ENCODE peak calls at places on chromosome 20, in ten cellular contexts. One of them, this sample, is unnamed.

GRCh38 chr20:58017237-58017969 is 211.1 kb downstream of the ANKRD60 start:
- DNase-seq in lung: no peak
- DNase-seq in anterior cingulate cortex: peak
- DNase-seq in foreskin melanocyte: peak
- DNase-seq in central memory CD8-positive, alpha-beta T cell: no peak
- DNase-seq in IMR-90: peak
- DNase-seq in astrocyte of the spinal cord: peak
- DNase-seq in GM04503: peak
- DNase-seq in C1 segment of cervical spinal cord: peak
- DNase-seq in DMS53: no peak
- DNase-seq in this sample: peak

GRCh38 chr20:50762435-50763201 is 31.2 kb downstream of the PARD6B start:
- DNase-seq in lung: peak
- DNase-seq in anterior cingulate cortex: peak
- DNase-seq in foreskin melanocyte: no peak
- DNase-seq in central memory CD8-positive, alpha-beta T cell: no peak
- DNase-seq in IMR-90: peak
- DNase-seq in astrocyte of the spinal cord: peak
- DNase-seq in GM04503: peak
- DNase-seq in C1 segment of cervical spinal cord: peak
- DNase-seq in DMS53: peak
- DNase-seq in this sample: peak

GRCh38 chr20:40966103-40966502 is 62.5 kb upstream of the TOP1 start:
- DNase-seq in lung: no peak
- DNase-seq in anterior cingulate cortex: no peak
- DNase-seq in foreskin melanocyte: no peak
- DNase-seq in central memory CD8-positive, alpha-beta T cell: no peak
- DNase-seq in IMR-90: no peak
- DNase-seq in astrocyte of the spinal cord: no peak
- DNase-seq in GM04503: no peak
- DNase-seq in C1 segment of cervical spinal cord: no peak
- DNase-seq in DMS53: peak
- DNase-seq in this sample: no peak

GRCh38 chr20:13119583-13119982 is 101.5 kb upstream of the ISM1 start:
- DNase-seq in lung: peak
- DNase-seq in anterior cingulate cortex: peak
- DNase-seq in foreskin melanocyte: peak
- DNase-seq in central memory CD8-positive, alpha-beta T cell: no peak
- DNase-seq in IMR-90: peak
- DNase-seq in astrocyte of the spinal cord: peak
- DNase-seq in GM04503: peak
- DNase-seq in C1 segment of cervical spinal cord: peak
- DNase-seq in DMS53: peak
- DNase-seq in this sample: peak

GRCh38 chr20:2139736-2140135 is 38.1 kb downstream of the STK35 start:
- DNase-seq in lung: no peak
- DNase-seq in anterior cingulate cortex: no peak
- DNase-seq in foreskin melanocyte: no peak
- DNase-seq in central memory CD8-positive, alpha-beta T cell: no peak
- DNase-seq in IMR-90: no peak
- DNase-seq in astrocyte of the spinal cord: no peak
- DNase-seq in GM04503: no peak
- DNase-seq in C1 segment of cervical spinal cord: no peak
- DNase-seq in DMS53: no peak
- DNase-seq in this sample: no peak

GRCh38 chr20:7327815-7328214 is 560.3 kb downstream of the BMP2 start:
- DNase-seq in lung: no peak
- DNase-seq in anterior cingulate cortex: no peak
- DNase-seq in foreskin melanocyte: no peak
- DNase-seq in central memory CD8-positive, alpha-beta T cell: no peak
- DNase-seq in IMR-90: no peak
- DNase-seq in astrocyte of the spinal cord: no peak
- DNase-seq in GM04503: no peak
- DNase-seq in C1 segment of cervical spinal cord: no peak
- DNase-seq in DMS53: no peak
- DNase-seq in this sample: no peak

GRCh38 chr20:64149809-64150560 is 14.3 kb upstream of the MYT1 start:
- DNase-seq in lung: no peak
- DNase-seq in anterior cingulate cortex: no peak
- DNase-seq in foreskin melanocyte: no peak
- DNase-seq in central memory CD8-positive, alpha-beta T cell: no peak
- DNase-seq in IMR-90: no peak
- DNase-seq in astrocyte of the spinal cord: no peak
- DNase-seq in GM04503: no peak
- DNase-seq in C1 segment of cervical spinal cord: no peak
- DNase-seq in DMS53: no peak
- DNase-seq in this sample: no peak

GRCh38 chr20:5716953-5717352 is 33.2 kb upstream of the SHLD1 start:
- DNase-seq in lung: no peak
- DNase-seq in anterior cingulate cortex: no peak
- DNase-seq in foreskin melanocyte: no peak
- DNase-seq in central memory CD8-positive, alpha-beta T cell: no peak
- DNase-seq in IMR-90: no peak
- DNase-seq in astrocyte of the spinal cord: no peak
- DNase-seq in GM04503: no peak
- DNase-seq in C1 segment of cervical spinal cord: no peak
- DNase-seq in DMS53: no peak
- DNase-seq in this sample: no peak

GRCh38 chr20:53622247-53623114 is 28.8 kb upstream of the ZNF217 start:
- DNase-seq in lung: no peak
- DNase-seq in anterior cingulate cortex: no peak
- DNase-seq in foreskin melanocyte: peak
- DNase-seq in central memory CD8-positive, alpha-beta T cell: no peak
- DNase-seq in IMR-90: no peak
- DNase-seq in astrocyte of the spinal cord: peak
- DNase-seq in GM04503: no peak
- DNase-seq in C1 segment of cervical spinal cord: no peak
- DNase-seq in DMS53: no peak
- DNase-seq in this sample: no peak

GRCh38 chr20:48486065-48486464 is 341.7 kb downstream of the PREX1 start:
- DNase-seq in lung: no peak
- DNase-seq in anterior cingulate cortex: no peak
- DNase-seq in foreskin melanocyte: no peak
- DNase-seq in central memory CD8-positive, alpha-beta T cell: no peak
- DNase-seq in IMR-90: no peak
- DNase-seq in astrocyte of the spinal cord: no peak
- DNase-seq in GM04503: no peak
- DNase-seq in C1 segment of cervical spinal cord: no peak
- DNase-seq in DMS53: no peak
- DNase-seq in this sample: no peak

GRCh38 chr20:55216525-55217242 is 741.3 kb downstream of the DOK5 start:
- DNase-seq in lung: no peak
- DNase-seq in anterior cingulate cortex: no peak
- DNase-seq in foreskin melanocyte: no peak
- DNase-seq in central memory CD8-positive, alpha-beta T cell: no peak
- DNase-seq in IMR-90: no peak
- DNase-seq in astrocyte of the spinal cord: no peak
- DNase-seq in GM04503: no peak
- DNase-seq in C1 segment of cervical spinal cord: no peak
- DNase-seq in DMS53: no peak
- DNase-seq in this sample: no peak

GRCh38 chr20:20060234-20060998 is 8.1 kb downstream of the CFAP61 start:
- DNase-seq in lung: no peak
- DNase-seq in anterior cingulate cortex: no peak
- DNase-seq in foreskin melanocyte: no peak
- DNase-seq in central memory CD8-positive, alpha-beta T cell: no peak
- DNase-seq in IMR-90: no peak
- DNase-seq in astrocyte of the spinal cord: no peak
- DNase-seq in GM04503: no peak
- DNase-seq in C1 segment of cervical spinal cord: no peak
- DNase-seq in DMS53: peak
- DNase-seq in this sample: no peak

GRCh38 chr20:58790440-58790839 is 60.3 kb downstream of the GNAS-AS1 start:
- DNase-seq in lung: no peak
- DNase-seq in anterior cingulate cortex: no peak
- DNase-seq in foreskin melanocyte: no peak
- DNase-seq in central memory CD8-positive, alpha-beta T cell: no peak
- DNase-seq in IMR-90: no peak
- DNase-seq in astrocyte of the spinal cord: no peak
- DNase-seq in GM04503: no peak
- DNase-seq in C1 segment of cervical spinal cord: no peak
- DNase-seq in DMS53: no peak
- DNase-seq in this sample: no peak

GRCh38 chr20:58075980-58076749 is 152.3 kb downstream of the ANKRD60 start:
- DNase-seq in lung: peak
- DNase-seq in anterior cingulate cortex: no peak
- DNase-seq in foreskin melanocyte: no peak
- DNase-seq in central memory CD8-positive, alpha-beta T cell: no peak
- DNase-seq in IMR-90: no peak
- DNase-seq in astrocyte of the spinal cord: peak
- DNase-seq in GM04503: no peak
- DNase-seq in C1 segment of cervical spinal cord: no peak
- DNase-seq in DMS53: no peak
- DNase-seq in this sample: no peak

GRCh38 chr20:40646321-40647212 is 42.5 kb downstream of the MAFB start:
- DNase-seq in lung: no peak
- DNase-seq in anterior cingulate cortex: no peak
- DNase-seq in foreskin melanocyte: no peak
- DNase-seq in central memory CD8-positive, alpha-beta T cell: no peak
- DNase-seq in IMR-90: no peak
- DNase-seq in astrocyte of the spinal cord: peak
- DNase-seq in GM04503: no peak
- DNase-seq in C1 segment of cervical spinal cord: no peak
- DNase-seq in DMS53: no peak
- DNase-seq in this sample: no peak

GRCh38 chr20:56731041-56731440 is 101.9 kb downstream of the TFAP2C start:
- DNase-seq in lung: no peak
- DNase-seq in anterior cingulate cortex: no peak
- DNase-seq in foreskin melanocyte: no peak
- DNase-seq in central memory CD8-positive, alpha-beta T cell: no peak
- DNase-seq in IMR-90: no peak
- DNase-seq in astrocyte of the spinal cord: peak
- DNase-seq in GM04503: no peak
- DNase-seq in C1 segment of cervical spinal cord: no peak
- DNase-seq in DMS53: no peak
- DNase-seq in this sample: no peak

GRCh38 chr20:59441306-59441705 is 140.9 kb downstream of the EDN3 start:
- DNase-seq in lung: no peak
- DNase-seq in anterior cingulate cortex: no peak
- DNase-seq in foreskin melanocyte: no peak
- DNase-seq in central memory CD8-positive, alpha-beta T cell: no peak
- DNase-seq in IMR-90: no peak
- DNase-seq in astrocyte of the spinal cord: no peak
- DNase-seq in GM04503: no peak
- DNase-seq in C1 segment of cervical spinal cord: no peak
- DNase-seq in DMS53: no peak
- DNase-seq in this sample: no peak

GRCh38 chr20:25444556-25444955 is 37.1 kb downstream of the GINS1 start:
- DNase-seq in lung: peak
- DNase-seq in anterior cingulate cortex: no peak
- DNase-seq in foreskin melanocyte: no peak
- DNase-seq in central memory CD8-positive, alpha-beta T cell: no peak
- DNase-seq in IMR-90: no peak
- DNase-seq in astrocyte of the spinal cord: no peak
- DNase-seq in GM04503: no peak
- DNase-seq in C1 segment of cervical spinal cord: no peak
- DNase-seq in DMS53: no peak
- DNase-seq in this sample: no peak

GRCh38 chr20:49452011-49452482 is 30.4 kb downstream of the KCNB1 start:
- DNase-seq in lung: no peak
- DNase-seq in anterior cingulate cortex: peak
- DNase-seq in foreskin melanocyte: no peak
- DNase-seq in central memory CD8-positive, alpha-beta T cell: no peak
- DNase-seq in IMR-90: no peak
- DNase-seq in astrocyte of the spinal cord: no peak
- DNase-seq in GM04503: no peak
- DNase-seq in C1 segment of cervical spinal cord: peak
- DNase-seq in DMS53: no peak
- DNase-seq in this sample: no peak

GRCh38 chr20:18566892-18567738 is at the start of gene SMIM26:
- DNase-seq in lung: peak
- DNase-seq in anterior cingulate cortex: peak
- DNase-seq in foreskin melanocyte: peak
- DNase-seq in central memory CD8-positive, alpha-beta T cell: peak
- DNase-seq in IMR-90: peak
- DNase-seq in astrocyte of the spinal cord: peak
- DNase-seq in GM04503: peak
- DNase-seq in C1 segment of cervical spinal cord: peak
- DNase-seq in DMS53: peak
- DNase-seq in this sample: peak

GRCh38 chr20:18943542-18943941 is 130.0 kb downstream of the SCP2D1 start:
- DNase-seq in lung: no peak
- DNase-seq in anterior cingulate cortex: no peak
- DNase-seq in foreskin melanocyte: no peak
- DNase-seq in central memory CD8-positive, alpha-beta T cell: no peak
- DNase-seq in IMR-90: no peak
- DNase-seq in astrocyte of the spinal cord: no peak
- DNase-seq in GM04503: no peak
- DNase-seq in C1 segment of cervical spinal cord: no peak
- DNase-seq in DMS53: peak
- DNase-seq in this sample: no peak

GRCh38 chr20:19992996-19993908 is 23.9 kb upstream of the NAA20 start:
- DNase-seq in lung: no peak
- DNase-seq in anterior cingulate cortex: no peak
- DNase-seq in foreskin melanocyte: peak
- DNase-seq in central memory CD8-positive, alpha-beta T cell: no peak
- DNase-seq in IMR-90: peak
- DNase-seq in astrocyte of the spinal cord: peak
- DNase-seq in GM04503: peak
- DNase-seq in C1 segment of cervical spinal cord: peak
- DNase-seq in DMS53: peak
- DNase-seq in this sample: peak

GRCh38 chr20:21353236-21353635 is 44.1 kb downstream of the NKX2-4 start:
- DNase-seq in lung: no peak
- DNase-seq in anterior cingulate cortex: no peak
- DNase-seq in foreskin melanocyte: no peak
- DNase-seq in central memory CD8-positive, alpha-beta T cell: no peak
- DNase-seq in IMR-90: peak
- DNase-seq in astrocyte of the spinal cord: peak
- DNase-seq in GM04503: no peak
- DNase-seq in C1 segment of cervical spinal cord: no peak
- DNase-seq in DMS53: no peak
- DNase-seq in this sample: peak

GRCh38 chr20:21559305-21559704 is 45.4 kb upstream of the NKX2-2 start:
- DNase-seq in lung: no peak
- DNase-seq in anterior cingulate cortex: no peak
- DNase-seq in foreskin melanocyte: no peak
- DNase-seq in central memory CD8-positive, alpha-beta T cell: no peak
- DNase-seq in IMR-90: no peak
- DNase-seq in astrocyte of the spinal cord: no peak
- DNase-seq in GM04503: no peak
- DNase-seq in C1 segment of cervical spinal cord: no peak
- DNase-seq in DMS53: no peak
- DNase-seq in this sample: no peak

GRCh38 chr20:57421258-57422220 is 30.3 kb downstream of the RBM38 start:
- DNase-seq in lung: no peak
- DNase-seq in anterior cingulate cortex: no peak
- DNase-seq in foreskin melanocyte: no peak
- DNase-seq in central memory CD8-positive, alpha-beta T cell: no peak
- DNase-seq in IMR-90: no peak
- DNase-seq in astrocyte of the spinal cord: no peak
- DNase-seq in GM04503: no peak
- DNase-seq in C1 segment of cervical spinal cord: no peak
- DNase-seq in DMS53: no peak
- DNase-seq in this sample: no peak

GRCh38 chr20:62893700-62894099 is 32.1 kb upstream of the TCFL5 start:
- DNase-seq in lung: no peak
- DNase-seq in anterior cingulate cortex: no peak
- DNase-seq in foreskin melanocyte: no peak
- DNase-seq in central memory CD8-positive, alpha-beta T cell: no peak
- DNase-seq in IMR-90: no peak
- DNase-seq in astrocyte of the spinal cord: no peak
- DNase-seq in GM04503: no peak
- DNase-seq in C1 segment of cervical spinal cord: no peak
- DNase-seq in DMS53: no peak
- DNase-seq in this sample: no peak

This sample was measured in AG09309.